ENCODE peak calls at places on chromosome 14, in five cellular contexts. U is T-helper 9 cell; N is astrocyte of the spinal cord; Y is activated T-cell treated with anti-CD3 and anti-CD28 coated beads, Interleukin-2, amount 50 U/mL, for 72 hours; D is HS-27A. B is an unnamed sample.

GRCh38 chr14:28690029-28690683 is 76.4 kb upstream of the FOXG1 start:
- DNase-seq in Y (no peak), D (no peak), N (no peak), U (no peak), B (no peak)

GRCh38 chr14:93060841-93061240 is 54.9 kb downstream of the ITPK1 start:
- DNase-seq in D (no peak), Y (no peak), N (no peak), U (no peak), B (no peak)

GRCh38 chr14:67411820-67412421 is at the start of gene PLEK2:
- DNase-seq in Y (peak), N (peak), U (peak), D (no peak), B (no peak)

GRCh38 chr14:83463500-83464098 is 1929.9 kb upstream of the SEL1L start:
- DNase-seq in Y (peak), D (peak), U (no peak), N (peak), B (no peak)

GRCh38 chr14:64117671-64118402 is 176.3 kb downstream of the ESR2 start:
- DNase-seq in D (peak), U (no peak), N (peak), Y (no peak), B (peak)

GRCh38 chr14:100031506-100032281 is 33.5 kb upstream of the EVL start:
- DNase-seq in D (peak), U (no peak), N (peak), Y (no peak), B (peak)

GRCh38 chr14:22569749-22570131 is 19.3 kb downstream of the DAD1 start:
- DNase-seq in D (no peak), Y (no peak), N (no peak), U (no peak), B (no peak)

GRCh38 chr14:59278111-59278510 is 89.6 kb downstream of the DAAM1 start:
- DNase-seq in Y (no peak), U (no peak), N (peak), D (peak), B (peak)

GRCh38 chr14:89337161-89337560 is 79.9 kb downstream of the FOXN3 start:
- DNase-seq in D (no peak), U (no peak), Y (no peak), N (no peak), B (no peak)

GRCh38 chr14:100143934-100144333 is 15.5 kb downstream of the DEGS2 start:
- DNase-seq in Y (no peak), D (no peak), U (no peak), N (no peak), B (no peak)

GRCh38 chr14:23181946-23182345 is 1.5 kb downstream of the SLC7A8 start:
- DNase-seq in U (no peak), D (no peak), N (no peak), Y (no peak), B (no peak)

GRCh38 chr14:104827173-104828055 is 26.5 kb downstream of the ZBTB42 start:
- DNase-seq in U (peak), N (peak), D (no peak), Y (peak), B (no peak)

GRCh38 chr14:50038398-50039119 is 77.8 kb downstream of the VCPKMT start:
- DNase-seq in Y (peak), N (peak), D (peak), U (no peak), B (no peak)

GRCh38 chr14:72615511-72616121 is 278.3 kb downstream of the DPF3 start:
- DNase-seq in Y (no peak), U (no peak), D (no peak), N (no peak), B (no peak)

GRCh38 chr14:54577977-54578376 is 11.0 kb downstream of the SAMD4A start:
- DNase-seq in U (no peak), Y (no peak), N (no peak), D (no peak), B (no peak)

GRCh38 chr14:103749860-103750259 is 34.2 kb downstream of the ZFYVE21 start:
- DNase-seq in Y (no peak), U (no peak), D (no peak), N (no peak), B (no peak)

GRCh38 chr14:74457511-74457910 is 31.5 kb upstream of the SYNDIG1L start:
- DNase-seq in Y (no peak), N (no peak), D (no peak), U (no peak), B (no peak)

GRCh38 chr14:104873380-104874055 is 8.4 kb downstream of the CEP170B start:
- DNase-seq in N (no peak), D (no peak), Y (no peak), U (no peak), B (no peak)

GRCh38 chr14:76710093-76711010 is 50.9 kb upstream of the VASH1 start:
- DNase-seq in U (no peak), N (peak), Y (peak), D (peak), B (no peak)

GRCh38 chr14:36818212-36818611 is 156.6 kb downstream of the PAX9 start:
- DNase-seq in U (no peak), N (no peak), Y (no peak), D (no peak), B (no peak)

GRCh38 chr14:77008541-77008940 is 20.0 kb downstream of the IRF2BPL start:
- DNase-seq in N (no peak), Y (no peak), U (no peak), D (no peak), B (no peak)

GRCh38 chr14:38205949-38206665 is 1.6 kb upstream of the SSTR1 start:
- DNase-seq in Y (no peak), D (no peak), U (no peak), N (no peak), B (no peak)

GRCh38 chr14:51002406-51002984 is 58.2 kb upstream of the PYGL start:
- DNase-seq in U (no peak), D (no peak), N (no peak), Y (no peak), B (no peak)

GRCh38 chr14:33996450-33996849 is 45.6 kb upstream of the EGLN3 start:
- DNase-seq in N (no peak), Y (no peak), U (no peak), D (no peak), B (no peak)

GRCh38 chr14:61478971-61479473 is 157.6 kb downstream of the PRKCH start:
- DNase-seq in Y (peak), U (no peak), D (no peak), N (no peak), B (no peak)

GRCh38 chr14:75604979-75605825 is 26.8 kb downstream of the FLVCR2 start:
- DNase-seq in U (no peak), Y (no peak), D (no peak), N (peak), B (no peak)

B was measured in retinal pigment epithelial cell.